ENCODE peak calls at places on chromosomes 2 and 18, in ten cellular contexts. One of them, this sample, is unnamed.

GRCh38 chr2:188598551-188598950 is 306.9 kb downstream of the GULP1 start:
- DNase-seq in fibroblast of lung: peak
- DNase-seq in NCI-H146: no peak
- DNase-seq in endothelial cell: no peak
- DNase-seq in activated naive CD4-positive, alpha-beta T cell treated with Interleukin-2 at 50 U/mL for 16 hours: no peak
- DNase-seq in BJ: no peak
- DNase-seq in activated CD4-positive, CD25-positive, alpha-beta regulatory T cell treated with anti-CD3 and anti-CD28 coated beads, Interleukin-2, amount 50 U/mL, for 72 hours: no peak
- DNase-seq in hepatocyte: peak
- DNase-seq in lower leg skin: no peak
- DNase-seq in kidney tubule cell: peak
- DNase-seq in this sample: no peak

GRCh38 chr2:149082781-149083180 is 44.3 kb downstream of the LYPD6B start:
- DNase-seq in fibroblast of lung: no peak
- DNase-seq in NCI-H146: peak
- DNase-seq in endothelial cell: no peak
- DNase-seq in activated naive CD4-positive, alpha-beta T cell treated with Interleukin-2 at 50 U/mL for 16 hours: no peak
- DNase-seq in BJ: no peak
- DNase-seq in activated CD4-positive, CD25-positive, alpha-beta regulatory T cell treated with anti-CD3 and anti-CD28 coated beads, Interleukin-2, amount 50 U/mL, for 72 hours: no peak
- DNase-seq in hepatocyte: no peak
- DNase-seq in lower leg skin: no peak
- DNase-seq in kidney tubule cell: no peak
- DNase-seq in this sample: no peak

GRCh38 chr2:26080356-26080755 is 46.5 kb downstream of the RAB10 start:
- DNase-seq in fibroblast of lung: no peak
- DNase-seq in NCI-H146: no peak
- DNase-seq in endothelial cell: no peak
- DNase-seq in activated naive CD4-positive, alpha-beta T cell treated with Interleukin-2 at 50 U/mL for 16 hours: no peak
- DNase-seq in BJ: no peak
- DNase-seq in activated CD4-positive, CD25-positive, alpha-beta regulatory T cell treated with anti-CD3 and anti-CD28 coated beads, Interleukin-2, amount 50 U/mL, for 72 hours: no peak
- DNase-seq in hepatocyte: no peak
- DNase-seq in lower leg skin: no peak
- DNase-seq in kidney tubule cell: no peak
- DNase-seq in this sample: no peak

GRCh38 chr18:11309172-11309571 is 159.8 kb upstream of the PIEZO2 start:
- DNase-seq in fibroblast of lung: no peak
- DNase-seq in NCI-H146: no peak
- DNase-seq in endothelial cell: no peak
- DNase-seq in activated naive CD4-positive, alpha-beta T cell treated with Interleukin-2 at 50 U/mL for 16 hours: no peak
- DNase-seq in BJ: no peak
- DNase-seq in activated CD4-positive, CD25-positive, alpha-beta regulatory T cell treated with anti-CD3 and anti-CD28 coated beads, Interleukin-2, amount 50 U/mL, for 72 hours: no peak
- DNase-seq in hepatocyte: no peak
- DNase-seq in lower leg skin: no peak
- DNase-seq in kidney tubule cell: peak
- DNase-seq in this sample: no peak

GRCh38 chr18:76496200-76496890 is 1.3 kb upstream of the ZNF516 start:
- DNase-seq in fibroblast of lung: peak
- DNase-seq in NCI-H146: peak
- DNase-seq in endothelial cell: peak
- DNase-seq in activated naive CD4-positive, alpha-beta T cell treated with Interleukin-2 at 50 U/mL for 16 hours: peak
- DNase-seq in BJ: no peak
- DNase-seq in activated CD4-positive, CD25-positive, alpha-beta regulatory T cell treated with anti-CD3 and anti-CD28 coated beads, Interleukin-2, amount 50 U/mL, for 72 hours: no peak
- DNase-seq in hepatocyte: peak
- DNase-seq in lower leg skin: peak
- DNase-seq in kidney tubule cell: peak
- DNase-seq in this sample: peak

GRCh38 chr2:58634653-58635347 is 393.7 kb upstream of the FANCL start:
- DNase-seq in fibroblast of lung: peak
- DNase-seq in NCI-H146: peak
- DNase-seq in endothelial cell: no peak
- DNase-seq in activated naive CD4-positive, alpha-beta T cell treated with Interleukin-2 at 50 U/mL for 16 hours: no peak
- DNase-seq in BJ: no peak
- DNase-seq in activated CD4-positive, CD25-positive, alpha-beta regulatory T cell treated with anti-CD3 and anti-CD28 coated beads, Interleukin-2, amount 50 U/mL, for 72 hours: no peak
- DNase-seq in hepatocyte: peak
- DNase-seq in lower leg skin: no peak
- DNase-seq in kidney tubule cell: peak
- DNase-seq in this sample: no peak

GRCh38 chr2:199128476-199129214 is 329.1 kb downstream of the SATB2 start:
- DNase-seq in fibroblast of lung: no peak
- DNase-seq in NCI-H146: no peak
- DNase-seq in endothelial cell: no peak
- DNase-seq in activated naive CD4-positive, alpha-beta T cell treated with Interleukin-2 at 50 U/mL for 16 hours: no peak
- DNase-seq in BJ: no peak
- DNase-seq in activated CD4-positive, CD25-positive, alpha-beta regulatory T cell treated with anti-CD3 and anti-CD28 coated beads, Interleukin-2, amount 50 U/mL, for 72 hours: no peak
- DNase-seq in hepatocyte: no peak
- DNase-seq in lower leg skin: no peak
- DNase-seq in kidney tubule cell: no peak
- DNase-seq in this sample: no peak

GRCh38 chr2:176677746-176678145 is 408.5 kb downstream of the MTX2 start:
- DNase-seq in fibroblast of lung: no peak
- DNase-seq in NCI-H146: no peak
- DNase-seq in endothelial cell: no peak
- DNase-seq in activated naive CD4-positive, alpha-beta T cell treated with Interleukin-2 at 50 U/mL for 16 hours: no peak
- DNase-seq in BJ: no peak
- DNase-seq in activated CD4-positive, CD25-positive, alpha-beta regulatory T cell treated with anti-CD3 and anti-CD28 coated beads, Interleukin-2, amount 50 U/mL, for 72 hours: no peak
- DNase-seq in hepatocyte: no peak
- DNase-seq in lower leg skin: no peak
- DNase-seq in kidney tubule cell: no peak
- DNase-seq in this sample: no peak

GRCh38 chr2:234747032-234747431 is 204.8 kb upstream of the SH3BP4 start:
- DNase-seq in fibroblast of lung: no peak
- DNase-seq in NCI-H146: no peak
- DNase-seq in endothelial cell: no peak
- DNase-seq in activated naive CD4-positive, alpha-beta T cell treated with Interleukin-2 at 50 U/mL for 16 hours: no peak
- DNase-seq in BJ: peak
- DNase-seq in activated CD4-positive, CD25-positive, alpha-beta regulatory T cell treated with anti-CD3 and anti-CD28 coated beads, Interleukin-2, amount 50 U/mL, for 72 hours: no peak
- DNase-seq in hepatocyte: no peak
- DNase-seq in lower leg skin: no peak
- DNase-seq in kidney tubule cell: no peak
- DNase-seq in this sample: no peak

GRCh38 chr2:20666364-20667150 is at the start of gene GDF7:
- DNase-seq in fibroblast of lung: no peak
- DNase-seq in NCI-H146: peak
- DNase-seq in endothelial cell: peak
- DNase-seq in activated naive CD4-positive, alpha-beta T cell treated with Interleukin-2 at 50 U/mL for 16 hours: peak
- DNase-seq in BJ: no peak
- DNase-seq in activated CD4-positive, CD25-positive, alpha-beta regulatory T cell treated with anti-CD3 and anti-CD28 coated beads, Interleukin-2, amount 50 U/mL, for 72 hours: no peak
- DNase-seq in hepatocyte: no peak
- DNase-seq in lower leg skin: no peak
- DNase-seq in kidney tubule cell: no peak
- DNase-seq in this sample: no peak

GRCh38 chr2:233434666-233435375 is 80.5 kb downstream of the DGKD start:
- DNase-seq in fibroblast of lung: no peak
- DNase-seq in NCI-H146: no peak
- DNase-seq in endothelial cell: no peak
- DNase-seq in activated naive CD4-positive, alpha-beta T cell treated with Interleukin-2 at 50 U/mL for 16 hours: no peak
- DNase-seq in BJ: no peak
- DNase-seq in activated CD4-positive, CD25-positive, alpha-beta regulatory T cell treated with anti-CD3 and anti-CD28 coated beads, Interleukin-2, amount 50 U/mL, for 72 hours: no peak
- DNase-seq in hepatocyte: no peak
- DNase-seq in lower leg skin: no peak
- DNase-seq in kidney tubule cell: no peak
- DNase-seq in this sample: peak

GRCh38 chr2:164495491-164496223 is 125.6 kb downstream of the GRB14 start:
- DNase-seq in fibroblast of lung: peak
- DNase-seq in NCI-H146: peak
- DNase-seq in endothelial cell: peak
- DNase-seq in activated naive CD4-positive, alpha-beta T cell treated with Interleukin-2 at 50 U/mL for 16 hours: no peak
- DNase-seq in BJ: peak
- DNase-seq in activated CD4-positive, CD25-positive, alpha-beta regulatory T cell treated with anti-CD3 and anti-CD28 coated beads, Interleukin-2, amount 50 U/mL, for 72 hours: no peak
- DNase-seq in hepatocyte: peak
- DNase-seq in lower leg skin: peak
- DNase-seq in kidney tubule cell: peak
- DNase-seq in this sample: no peak

GRCh38 chr2:28977176-28977875 is 3.8 kb upstream of the TOGARAM2 start:
- DNase-seq in fibroblast of lung: no peak
- DNase-seq in NCI-H146: no peak
- DNase-seq in endothelial cell: no peak
- DNase-seq in activated naive CD4-positive, alpha-beta T cell treated with Interleukin-2 at 50 U/mL for 16 hours: no peak
- DNase-seq in BJ: no peak
- DNase-seq in activated CD4-positive, CD25-positive, alpha-beta regulatory T cell treated with anti-CD3 and anti-CD28 coated beads, Interleukin-2, amount 50 U/mL, for 72 hours: no peak
- DNase-seq in hepatocyte: no peak
- DNase-seq in lower leg skin: no peak
- DNase-seq in kidney tubule cell: no peak
- DNase-seq in this sample: no peak

GRCh38 chr2:135948642-135949355 is 36.6 kb downstream of the DARS1 start:
- DNase-seq in fibroblast of lung: peak
- DNase-seq in NCI-H146: no peak
- DNase-seq in endothelial cell: no peak
- DNase-seq in activated naive CD4-positive, alpha-beta T cell treated with Interleukin-2 at 50 U/mL for 16 hours: peak
- DNase-seq in BJ: peak
- DNase-seq in activated CD4-positive, CD25-positive, alpha-beta regulatory T cell treated with anti-CD3 and anti-CD28 coated beads, Interleukin-2, amount 50 U/mL, for 72 hours: peak
- DNase-seq in hepatocyte: peak
- DNase-seq in lower leg skin: peak
- DNase-seq in kidney tubule cell: peak
- DNase-seq in this sample: no peak

GRCh38 chr2:122028371-122029102 is 273.1 kb downstream of the TSN start:
- DNase-seq in fibroblast of lung: peak
- DNase-seq in NCI-H146: no peak
- DNase-seq in endothelial cell: no peak
- DNase-seq in activated naive CD4-positive, alpha-beta T cell treated with Interleukin-2 at 50 U/mL for 16 hours: no peak
- DNase-seq in BJ: peak
- DNase-seq in activated CD4-positive, CD25-positive, alpha-beta regulatory T cell treated with anti-CD3 and anti-CD28 coated beads, Interleukin-2, amount 50 U/mL, for 72 hours: no peak
- DNase-seq in hepatocyte: no peak
- DNase-seq in lower leg skin: no peak
- DNase-seq in kidney tubule cell: peak
- DNase-seq in this sample: no peak

GRCh38 chr18:3455938-3456685 is 6.1 kb downstream of the TGIF1 start:
- DNase-seq in fibroblast of lung: peak
- DNase-seq in NCI-H146: no peak
- DNase-seq in endothelial cell: no peak
- DNase-seq in activated naive CD4-positive, alpha-beta T cell treated with Interleukin-2 at 50 U/mL for 16 hours: no peak
- DNase-seq in BJ: no peak
- DNase-seq in activated CD4-positive, CD25-positive, alpha-beta regulatory T cell treated with anti-CD3 and anti-CD28 coated beads, Interleukin-2, amount 50 U/mL, for 72 hours: no peak
- DNase-seq in hepatocyte: peak
- DNase-seq in lower leg skin: no peak
- DNase-seq in kidney tubule cell: peak
- DNase-seq in this sample: no peak

GRCh38 chr2:134333646-134334189 is 79.8 kb downstream of the MGAT5 start:
- DNase-seq in fibroblast of lung: no peak
- DNase-seq in NCI-H146: no peak
- DNase-seq in endothelial cell: no peak
- DNase-seq in activated naive CD4-positive, alpha-beta T cell treated with Interleukin-2 at 50 U/mL for 16 hours: no peak
- DNase-seq in BJ: no peak
- DNase-seq in activated CD4-positive, CD25-positive, alpha-beta regulatory T cell treated with anti-CD3 and anti-CD28 coated beads, Interleukin-2, amount 50 U/mL, for 72 hours: no peak
- DNase-seq in hepatocyte: peak
- DNase-seq in lower leg skin: no peak
- DNase-seq in kidney tubule cell: no peak
- DNase-seq in this sample: no peak

GRCh38 chr2:60745761-60746160 is 10.3 kb upstream of the PAPOLG start:
- DNase-seq in fibroblast of lung: no peak
- DNase-seq in NCI-H146: peak
- DNase-seq in endothelial cell: no peak
- DNase-seq in activated naive CD4-positive, alpha-beta T cell treated with Interleukin-2 at 50 U/mL for 16 hours: no peak
- DNase-seq in BJ: no peak
- DNase-seq in activated CD4-positive, CD25-positive, alpha-beta regulatory T cell treated with anti-CD3 and anti-CD28 coated beads, Interleukin-2, amount 50 U/mL, for 72 hours: no peak
- DNase-seq in hepatocyte: no peak
- DNase-seq in lower leg skin: no peak
- DNase-seq in kidney tubule cell: no peak
- DNase-seq in this sample: no peak

GRCh38 chr2:153871231-153872221 is at the start of gene GALNT13:
- DNase-seq in fibroblast of lung: peak
- DNase-seq in NCI-H146: no peak
- DNase-seq in endothelial cell: peak
- DNase-seq in activated naive CD4-positive, alpha-beta T cell treated with Interleukin-2 at 50 U/mL for 16 hours: no peak
- DNase-seq in BJ: no peak
- DNase-seq in activated CD4-positive, CD25-positive, alpha-beta regulatory T cell treated with anti-CD3 and anti-CD28 coated beads, Interleukin-2, amount 50 U/mL, for 72 hours: no peak
- DNase-seq in hepatocyte: peak
- DNase-seq in lower leg skin: peak
- DNase-seq in kidney tubule cell: peak
- DNase-seq in this sample: peak

GRCh38 chr2:96065381-96065930 is 30.7 kb upstream of the GPAT2 start:
- DNase-seq in fibroblast of lung: no peak
- DNase-seq in NCI-H146: no peak
- DNase-seq in endothelial cell: no peak
- DNase-seq in activated naive CD4-positive, alpha-beta T cell treated with Interleukin-2 at 50 U/mL for 16 hours: no peak
- DNase-seq in BJ: no peak
- DNase-seq in activated CD4-positive, CD25-positive, alpha-beta regulatory T cell treated with anti-CD3 and anti-CD28 coated beads, Interleukin-2, amount 50 U/mL, for 72 hours: no peak
- DNase-seq in hepatocyte: no peak
- DNase-seq in lower leg skin: no peak
- DNase-seq in kidney tubule cell: no peak
- DNase-seq in this sample: no peak